ENCODE peak calls at places on chromosomes 5 and 9, in ten cellular contexts. W is body of pancreas, L is uterus, X is tibial nerve, R is prostate gland, D is HCT116, N is Peyer's patch, C is thyroid gland, G is right lobe of liver, Y is gastrocnemius medialis. A is an unnamed sample. For H3K27me3, the result is how much of the 10 kb centered on the place peaks cover.

GRCh38 chr5:56827043-56827442 is 11.7 kb downstream of the MAP3K1 start:
- DNase-seq in W (no peak), L (no peak), X (no peak), R (no peak), D (no peak), N (no peak), C (no peak), G (no peak), Y (no peak), A (no peak)

GRCh38 chr9:86940774-86941173 is 6.5 kb downstream of the GAS1 start:
- DNase-seq in W (no peak), L (no peak), X (no peak), R (no peak), D (no peak), N (no peak), C (no peak), G (no peak), Y (no peak), A (no peak)

GRCh38 chr9:38022995-38023394 is 46.0 kb downstream of the SHB start:
- DNase-seq in W (peak), L (no peak), X (no peak), R (peak), D (no peak), N (no peak), C (peak), G (peak), Y (no peak), A (no peak)

GRCh38 chr5:126591549-126591948 is 3.5 kb downstream of the ALDH7A1 start:
- DNase-seq in W (no peak), L (no peak), X (no peak), R (no peak), D (no peak), N (no peak), C (no peak), G (no peak), Y (no peak), A (no peak)

GRCh38 chr9:107809859-107810492 is 320.4 kb upstream of the KLF4 start:
- DNase-seq in W (no peak), L (peak), X (no peak), R (no peak), D (no peak), N (no peak), C (no peak), G (no peak), Y (no peak), A (no peak)

GRCh38 chr5:103587185-103587748 is 24.7 kb upstream of the NUDT12 start:
- DNase-seq in W (no peak), L (no peak), X (no peak), R (no peak), D (no peak), N (no peak), C (no peak), G (no peak), Y (no peak), A (no peak)

GRCh38 chr5:136053336-136054121 is 24.7 kb downstream of the TGFBI start:
- DNase-seq in W (no peak), L (no peak), X (no peak), R (no peak), D (peak), N (no peak), C (no peak), G (peak), Y (no peak), A (peak)

GRCh38 chr5:59562756-59563389 is 330.7 kb downstream of the PDE4D start:
- DNase-seq in W (peak), L (no peak), X (no peak), R (no peak), D (no peak), N (peak), C (no peak), G (peak), Y (peak), A (no peak)

GRCh38 chr9:99605016-99605743 is 216.5 kb upstream of the NR4A3 start:
- DNase-seq in W (no peak), L (no peak), X (no peak), R (no peak), D (no peak), N (no peak), C (no peak), G (no peak), Y (no peak), A (no peak)

GRCh38 chr5:157303667-157304327 is 37.9 kb downstream of the CYFIP2 start:
- DNase-seq in W (peak), L (no peak), X (no peak), R (no peak), D (no peak), N (no peak), C (peak), G (no peak), Y (no peak), A (peak)

GRCh38 chr9:131747352-131747751 is 7.5 kb upstream of the RAPGEF1 start:
- DNase-seq in W (peak), L (no peak), X (no peak), R (no peak), D (no peak), N (no peak), C (no peak), G (no peak), Y (no peak), A (no peak)

GRCh38 chr5:116361171-116361967 is 213.3 kb downstream of the SEMA6A start:
- DNase-seq in W (peak), L (no peak), X (no peak), R (peak), D (no peak), N (peak), C (peak), G (peak), Y (no peak), A (peak)

GRCh38 chr5:72107874-72108199 is 562 bp downstream of the MAP1B start:
- DNase-seq in W (no peak), L (no peak), X (no peak), R (no peak), D (no peak), N (no peak), C (peak), G (no peak), Y (no peak), A (peak)

GRCh38 chr5:24916863-24917262 is 272.1 kb upstream of the CDH10 start:
- DNase-seq in W (no peak), L (no peak), X (no peak), R (no peak), D (no peak), N (no peak), C (no peak), G (no peak), Y (no peak), A (no peak)

GRCh38 chr5:59466271-59466670 is 427.3 kb downstream of the PDE4D start:
- DNase-seq in W (no peak), L (no peak), X (no peak), R (no peak), D (no peak), N (no peak), C (no peak), G (peak), Y (no peak), A (no peak)

GRCh38 chr5:160071521-160072299 is 47.5 kb downstream of the PWWP2A start:
- DNase-seq in W (no peak), L (no peak), X (no peak), R (no peak), D (no peak), N (no peak), C (no peak), G (no peak), Y (no peak), A (no peak)

DNA sequence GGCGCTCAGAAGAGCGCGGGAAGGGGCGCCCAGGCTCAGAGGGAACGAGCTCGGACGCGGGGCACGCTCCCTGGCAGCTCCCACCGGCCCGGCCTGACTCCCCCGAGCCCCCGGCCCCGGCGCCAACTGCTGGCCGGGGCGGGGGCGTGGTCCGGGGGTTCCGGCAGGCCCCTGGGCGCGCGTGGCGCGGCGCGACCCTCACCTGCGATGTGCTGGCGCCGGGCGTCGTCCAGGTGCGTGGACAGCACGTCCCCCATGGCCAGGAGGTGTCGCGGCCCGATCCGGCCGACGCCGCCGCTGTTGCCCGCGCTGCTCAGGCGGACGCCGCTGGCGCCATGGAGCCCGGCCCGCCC is 43.5 kb upstream of the STXBP1 start:
- DNase-seq in W (no peak), L (no peak), X (no peak), R (no peak), D (no peak), N (no peak), C (no peak), G (no peak), Y (no peak), A (no peak)
- TF ChIP-seq POLR2A in W (no peak), L (no peak), X (no peak), R (peak), D (no peak), N (peak), C (no peak), G (no peak), Y (no peak), A (no peak)

GRCh38 chr5:342501-343460 is 21.3 kb downstream of the AHRR start:
- DNase-seq in W (no peak), L (no peak), X (no peak), R (peak), D (no peak), N (no peak), C (no peak), G (no peak), Y (no peak), A (no peak)

GRCh38 chr5:344668-345067 is 23.2 kb downstream of the AHRR start:
- DNase-seq in W (no peak), L (no peak), X (no peak), R (no peak), D (no peak), N (no peak), C (no peak), G (no peak), Y (no peak), A (no peak)

GRCh38 chr5:346229-346935 is 24.9 kb downstream of the AHRR start:
- DNase-seq in W (no peak), L (no peak), X (no peak), R (no peak), D (no peak), N (no peak), C (no peak), G (no peak), Y (no peak), A (no peak)

GRCh38 chr5:345404-346195 is 24.1 kb downstream of the AHRR start:
- DNase-seq in W (no peak), L (no peak), X (no peak), R (no peak), D (no peak), N (no peak), C (no peak), G (no peak), Y (no peak), A (no peak)

GRCh38 chr5:343461-344401 is 22.2 kb downstream of the AHRR start:
- DNase-seq in W (peak), L (no peak), X (no peak), R (peak), D (peak), N (peak), C (peak), G (peak), Y (no peak), A (no peak)
- H3K4me3 ChIP-seq in W (no peak), L (peak), X (peak), R (peak), D (peak), N (peak), C (no peak), G (peak), Y (peak), A (peak)

DNA sequence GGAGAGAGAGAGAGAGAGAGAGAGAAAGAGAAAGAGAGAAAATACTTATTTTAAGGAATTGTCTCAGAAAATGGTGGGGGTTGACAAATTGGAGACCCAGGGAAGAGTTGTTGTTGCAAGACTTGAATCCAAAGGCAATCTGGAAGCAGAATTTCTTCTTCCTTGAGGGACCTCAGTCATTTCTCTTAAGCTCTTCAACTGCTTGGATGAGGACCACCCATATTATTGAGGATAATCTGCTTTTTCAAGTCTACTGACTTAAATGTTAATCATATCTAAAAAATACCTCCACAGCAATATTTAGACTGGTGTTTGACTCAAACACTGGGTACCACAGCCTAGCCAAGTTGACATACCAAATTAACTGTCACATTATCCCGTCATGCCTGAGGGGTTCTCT is 2.9 kb downstream of the CDKN2B-AS1 start:
- DNase-seq in W (no peak), L (no peak), X (no peak), R (no peak), D (no peak), N (no peak), C (no peak), G (no peak), Y (no peak), A (no peak)
- H3K27me3 ChIP-seq in W (under half), L (under half), X (under half), R (under half), D (under half), N (under half), C (under half), G (under half), Y (under half), A (under half)

GRCh38 chr5:150762216-150762615 is 3.4 kb upstream of the DCTN4 start:
- DNase-seq in W (no peak), L (no peak), X (no peak), R (no peak), D (no peak), N (no peak), C (no peak), G (no peak), Y (no peak), A (no peak)

GRCh38 chr5:150758210-150758533 is 645 bp downstream of the DCTN4 start:
- DNase-seq in W (no peak), L (no peak), X (no peak), R (no peak), D (no peak), N (no peak), C (peak), G (no peak), Y (no peak), A (no peak)

GRCh38 chr5:150757087-150757649 is 1.6 kb downstream of the DCTN4 start:
- DNase-seq in W (no peak), L (no peak), X (no peak), R (no peak), D (no peak), N (no peak), C (no peak), G (no peak), Y (no peak), A (no peak)

GRCh38 chr5:150759334-150759583 is 442 bp upstream of the DCTN4 start:
- DNase-seq in W (no peak), L (no peak), X (no peak), R (no peak), D (no peak), N (no peak), C (no peak), G (no peak), Y (no peak), A (no peak)

DNA sequence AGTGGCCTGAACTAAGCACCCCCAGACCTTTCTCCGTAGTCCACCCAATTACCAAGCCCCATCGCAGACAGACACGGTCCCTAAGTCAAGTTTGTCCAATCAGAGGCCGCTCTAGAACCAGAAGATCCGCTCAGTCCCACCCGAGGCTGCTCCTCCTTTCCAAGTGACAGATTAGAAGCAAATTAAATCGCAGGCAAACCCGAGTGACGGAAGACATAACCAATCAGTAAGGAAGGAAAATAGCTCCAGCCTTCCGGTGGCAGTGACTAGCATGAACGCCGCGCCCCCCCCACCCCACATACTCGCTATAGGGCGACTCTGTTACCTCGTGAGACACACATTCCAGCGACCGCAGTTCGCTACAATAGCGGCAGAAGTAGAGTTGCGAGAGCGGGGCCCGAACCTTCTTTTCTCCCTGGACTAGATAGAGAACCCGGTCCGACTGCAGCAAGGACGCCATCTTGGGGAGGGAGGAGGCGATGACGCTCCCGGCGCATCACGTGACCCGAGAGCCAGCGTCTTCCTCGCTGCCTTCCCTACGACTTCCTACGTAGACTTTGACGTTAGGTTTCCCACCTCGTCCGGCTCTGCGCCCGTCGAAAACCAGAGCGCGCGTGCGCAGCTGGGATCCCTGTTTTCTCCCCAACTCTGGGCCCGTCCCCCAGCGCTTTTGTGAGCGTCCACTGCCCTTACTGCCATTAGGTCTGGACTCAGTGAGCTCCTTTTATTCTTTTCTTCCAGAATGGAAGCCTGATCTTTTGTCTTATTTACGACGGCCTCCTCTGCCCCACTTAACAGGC is at the start of gene DCTN4:
- DNase-seq in W (peak), L (peak), X (peak), R (peak), D (peak), N (peak), C (peak), G (peak), Y (peak), A (peak)
- TF ChIP-seq POLR2A in W (peak), L (peak), X (peak), R (peak), D (peak), N (peak), C (no peak), G (peak), Y (peak), A (peak)

GRCh38 chr5:121426153-121426552 is 425.5 kb upstream of the FTMT start:
- DNase-seq in W (no peak), L (no peak), X (no peak), R (no peak), D (no peak), N (no peak), C (no peak), G (no peak), Y (no peak), A (no peak)

GRCh38 chr5:121429761-121430160 is 421.9 kb upstream of the FTMT start:
- DNase-seq in W (no peak), L (no peak), X (no peak), R (no peak), D (no peak), N (no peak), C (no peak), G (no peak), Y (no peak), A (no peak)

GRCh38 chr5:121430538-121430937 is 421.1 kb upstream of the FTMT start:
- DNase-seq in W (no peak), L (no peak), X (no peak), R (no peak), D (no peak), N (no peak), C (no peak), G (no peak), Y (no peak), A (no peak)

DNA sequence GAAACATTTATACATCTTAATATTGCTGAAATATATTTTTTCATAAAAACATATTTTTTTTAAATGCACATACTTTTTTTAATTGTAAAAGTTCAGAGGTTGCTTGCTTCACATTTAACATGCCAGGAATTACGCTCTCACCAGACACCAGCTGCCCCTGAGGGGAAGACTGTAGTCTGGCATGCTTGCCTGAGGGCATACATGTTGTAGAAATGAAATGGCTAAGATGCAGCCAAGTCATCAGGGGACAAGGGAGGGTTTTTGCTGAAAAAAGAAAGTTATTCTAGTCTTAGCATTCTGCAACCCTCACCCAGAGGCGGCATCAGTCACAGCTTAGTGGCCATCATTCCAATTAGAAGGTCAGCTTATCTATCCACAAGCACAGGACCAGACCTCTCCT is 426.7 kb upstream of the FTMT start:
- DNase-seq in W (no peak), L (no peak), X (no peak), R (no peak), D (no peak), N (no peak), C (no peak), G (no peak), Y (no peak), A (no peak)
- H3K4me3 ChIP-seq in W (no peak), L (no peak), X (no peak), R (no peak), D (no peak), N (no peak), C (no peak), G (no peak), Y (no peak), A (no peak)

DNA sequence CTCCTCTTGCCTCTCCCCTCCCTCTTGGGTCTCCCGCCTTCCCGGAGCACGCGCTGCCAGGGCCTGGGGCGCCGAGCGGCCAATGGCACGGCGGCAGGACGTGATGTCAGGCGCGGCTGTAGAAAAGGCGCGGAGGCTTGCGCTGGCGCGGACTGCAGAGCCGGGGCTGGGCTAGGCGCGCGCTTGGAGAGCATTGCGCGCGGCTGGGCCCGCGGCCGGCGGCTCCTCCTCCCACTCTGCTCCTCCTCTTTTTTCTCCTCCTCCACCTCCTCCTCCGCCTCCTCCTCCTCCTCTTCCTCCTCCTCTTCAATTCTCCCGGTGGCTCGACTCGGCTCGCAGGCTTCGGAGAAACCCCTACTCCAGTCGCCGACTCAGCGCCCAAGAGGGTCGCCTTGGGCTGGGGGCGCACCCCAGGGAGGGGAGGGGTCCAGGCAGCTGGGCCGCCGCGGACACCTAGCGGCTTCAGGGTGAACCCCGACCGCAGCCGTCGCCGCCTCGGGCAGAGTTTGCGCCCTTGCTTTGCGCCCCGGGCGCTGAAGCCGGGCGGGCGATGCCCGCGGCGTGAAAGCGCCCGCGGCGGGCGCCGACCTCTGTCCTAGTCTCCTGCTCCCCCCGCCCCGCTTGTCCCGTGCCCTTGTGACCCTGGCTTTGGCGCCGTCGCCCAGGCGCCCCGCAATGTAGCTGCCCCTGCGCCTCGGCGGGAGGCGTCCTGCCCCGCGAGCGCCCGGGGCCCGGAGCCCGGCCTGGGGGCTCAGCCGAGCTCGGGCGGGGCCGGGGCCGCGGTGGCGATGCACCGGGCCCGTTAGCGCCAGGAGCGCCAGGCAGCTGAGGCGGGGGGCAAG is at the start of gene LHX2:
- DNase-seq in W (peak), L (no peak), X (no peak), R (no peak), D (peak), N (no peak), C (peak), G (peak), Y (no peak), A (peak)
- H3K27me3 ChIP-seq in W (half or more), L (half or more), X (half or more), R (half or more), D (under half), N (half or more), C (half or more), G (under half), Y (half or more), A (half or more)

GRCh38 chr9:137776306-137776995 is 101.1 kb upstream of the CACNA1B start:
- DNase-seq in W (no peak), L (no peak), X (no peak), R (no peak), D (no peak), N (no peak), C (no peak), G (no peak), Y (no peak), A (no peak)
- TF ChIP-seq POLR2A in W (no peak), L (no peak), X (no peak), R (no peak), D (no peak), N (no peak), C (no peak), G (no peak), Y (no peak), A (no peak)

A was measured in heart left ventricle.